ENCODE peak calls at places on chromosomes 3 and 15, in five cellular contexts. F, N, C, A and D are unnamed samples. For H3K4me1, the result is how much of the 10 kb centered on the place peaks cover.

GRCh38 chr15:81189583-81190283 is 6.9 kb upstream of the IL16 start:
- DNase-seq in F (no peak), N (peak), C (peak), A (no peak), D (peak)

GRCh38 chr3:151976211-151977050 is 103.0 kb downstream of the SUCNR1 start:
- DNase-seq in F (no peak), N (no peak), C (no peak), A (no peak), D (no peak)

GRCh38 chr3:111134302-111134701 is 62.7 kb downstream of the NECTIN3 start:
- DNase-seq in F (no peak), N (no peak), C (no peak), A (no peak), D (no peak)

GRCh38 chr15:72009207-72009606 is 108.7 kb downstream of the MYO9A start:
- DNase-seq in F (no peak), N (no peak), C (no peak), A (no peak), D (no peak)

GRCh38 chr15:81400640-81401236 is 26.7 kb upstream of the TMC3 start:
- DNase-seq in F (no peak), N (no peak), C (no peak), A (peak), D (no peak)

GRCh38 chr3:147396709-147397046 is 9.7 kb downstream of the ZIC4 start:
- DNase-seq in F (no peak), N (no peak), C (peak), A (no peak), D (no peak)

GRCh38 chr3:194624956-194625355 is 8.3 kb downstream of the TMEM44 start:
- DNase-seq in F (no peak), N (no peak), C (no peak), A (no peak), D (no peak)

GRCh38 chr15:89740137-89740536 is 10.9 kb downstream of the MESP1 start:
- DNase-seq in F (peak), N (no peak), C (no peak), A (peak), D (no peak)

GRCh38 chr3:150278843-150279341 is 129.2 kb upstream of the TSC22D2 start:
- DNase-seq in F (no peak), N (no peak), C (no peak), A (no peak), D (no peak)

GRCh38 chr3:123067689-123068226 is 933 bp downstream of the PDIA5 start:
- DNase-seq in F (no peak), N (no peak), C (no peak), A (no peak), D (no peak)

GRCh38 chr15:90249123-90249863 is at the start of gene TTLL13:
- DNase-seq in F (peak), N (peak), C (peak), A (peak), D (peak)

GRCh38 chr3:105040026-105040622 is 326.6 kb upstream of the ALCAM start:
- DNase-seq in F (no peak), N (no peak), C (no peak), A (no peak), D (no peak)

GRCh38 chr3:1421577-1421976 is 328.8 kb downstream of the CNTN6 start:
- DNase-seq in F (no peak), N (no peak), C (no peak), A (no peak), D (no peak)

GRCh38 chr15:75156306-75157215 is 45.1 kb upstream of the C15orf39 start:
- DNase-seq in F (no peak), N (no peak), C (no peak), A (no peak), D (no peak)

GRCh38 chr3:52526151-52526561 is 7.5 kb downstream of the NT5DC2 start:
- DNase-seq in F (no peak), N (no peak), C (peak), A (no peak), D (no peak)

GRCh38 chr3:128257632-128258031 is 104.4 kb downstream of the EEFSEC start:
- DNase-seq in F (no peak), N (no peak), C (no peak), A (no peak), D (no peak)

GRCh38 chr3:170553788-170554620 is 31.9 kb downstream of the SLC7A14 start:
- DNase-seq in F (no peak), N (no peak), C (no peak), A (no peak), D (no peak)

GRCh38 chr3:17830786-17831185 is 88.4 kb upstream of the TBC1D5 start:
- DNase-seq in F (no peak), N (no peak), C (no peak), A (no peak), D (no peak)

GRCh38 chr3:152254031-152254430 is 14.7 kb upstream of the MBNL1 start:
- DNase-seq in F (no peak), N (no peak), C (no peak), A (no peak), D (no peak)

GRCh38 chr3:9399746-9400145 is 2.3 kb downstream of the SETD5 start:
- DNase-seq in F (no peak), N (peak), C (no peak), A (no peak), D (peak)

GRCh38 chr15:78751602-78751979 is 59.7 kb downstream of the ADAMTS7 start:
- DNase-seq in F (no peak), N (no peak), C (peak), A (no peak), D (no peak)

DNA sequence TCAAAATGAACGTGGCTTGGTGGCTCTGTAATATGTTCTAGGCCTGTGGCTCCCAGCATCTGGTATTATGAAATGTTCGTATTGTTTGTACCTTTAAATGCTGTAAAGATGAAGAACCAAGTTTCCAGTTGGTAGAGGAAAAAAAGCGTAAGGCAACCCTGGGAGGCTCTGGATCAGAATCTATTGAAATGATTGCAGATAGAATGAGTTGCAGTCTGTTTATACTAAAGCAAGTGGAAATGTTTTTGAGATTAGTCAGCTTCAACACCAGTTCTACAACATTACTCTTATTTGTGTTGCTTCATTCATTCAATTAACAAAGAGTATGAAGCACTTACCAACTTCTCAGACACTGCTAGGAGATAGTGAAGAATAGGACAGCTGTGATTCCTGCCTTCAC is 5.3 kb downstream of the ARL6IP5 start:
- DNase-seq in F (no peak), N (no peak), C (no peak), A (no peak), D (no peak)
- H3K4me3 ChIP-seq in F (peak), N (no peak), C (no peak), A (no peak), D (no peak)

GRCh38 chr15:73991260-73991659 is 835 bp downstream of the STOML1 start:
- DNase-seq in F (no peak), N (peak), C (no peak), A (no peak), D (peak)

GRCh38 chr15:73987646-73988045 is 4.4 kb downstream of the STOML1 start:
- DNase-seq in F (no peak), N (no peak), C (no peak), A (no peak), D (no peak)

GRCh38 chr15:73990250-73991005 is 1.7 kb downstream of the STOML1 start:
- DNase-seq in F (no peak), N (no peak), C (no peak), A (no peak), D (no peak)

GRCh38 chr15:73988075-73988969 is 3.8 kb downstream of the STOML1 start:
- DNase-seq in F (no peak), N (no peak), C (peak), A (no peak), D (no peak)

DNA sequence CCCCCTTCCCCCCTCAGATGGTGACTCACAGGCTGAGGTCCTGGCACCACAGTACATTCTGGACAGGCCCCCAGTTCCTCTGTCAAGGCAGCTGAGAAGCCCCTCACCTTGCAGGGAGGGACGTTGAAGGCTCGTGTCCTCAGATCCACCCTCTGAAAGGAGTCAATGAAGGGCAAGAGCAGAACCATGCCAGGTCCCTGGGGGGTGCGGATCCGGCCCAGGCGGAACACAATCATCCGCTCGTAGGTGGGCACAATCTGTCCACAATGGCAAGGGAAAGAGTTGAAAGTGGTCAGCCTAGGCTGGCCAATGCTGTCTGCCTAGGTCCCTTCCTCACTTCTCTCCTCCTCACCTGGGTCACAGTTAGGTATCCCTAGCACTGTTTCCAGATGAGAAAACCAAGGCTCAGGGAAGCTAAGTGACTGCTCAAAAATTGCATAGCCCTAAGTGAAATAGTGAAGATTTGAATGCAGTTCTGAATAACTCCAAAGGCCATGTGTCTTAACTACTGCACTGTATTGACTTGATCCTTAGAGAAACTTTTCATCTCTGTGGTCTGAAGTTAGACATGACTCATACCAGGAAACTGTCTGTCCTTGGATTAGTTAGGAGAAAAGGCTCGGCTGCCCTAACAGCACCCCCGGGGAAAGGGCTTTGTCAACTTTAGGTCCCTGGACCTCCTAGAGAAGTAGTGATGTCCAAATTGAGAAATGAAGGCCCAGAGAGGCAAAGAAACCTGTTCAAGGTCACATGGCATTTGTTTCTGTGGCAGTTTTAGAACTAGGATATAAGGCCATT is 2.9 kb downstream of the STOML1 start:
- DNase-seq in F (no peak), N (no peak), C (no peak), A (no peak), D (no peak)
- H3K4me1 ChIP-seq in F (under half), N (half or more), C (half or more), A (under half), D (under half)

GRCh38 chr3:164233951-164234350 is 844.3 kb downstream of the SI start:
- DNase-seq in F (no peak), N (no peak), C (no peak), A (no peak), D (no peak)
- H3K27ac ChIP-seq in F (no peak), N (no peak), C (no peak), A (no peak), D (no peak)

GRCh38 chr15:101320501-101321052 is 25.5 kb upstream of the SNRPA1 start:
- DNase-seq in F (peak), N (no peak), C (no peak), A (peak), D (no peak)
- H3K4me3 ChIP-seq in F (peak), N (peak), C (no peak), A (no peak), D (no peak)

GRCh38 chr15:62135532-62136134 is 29.5 kb downstream of the C2CD4B start:
- DNase-seq in F (no peak), N (no peak), C (no peak), A (no peak), D (peak)
- H3K4me1 ChIP-seq in F (under half), N (under half), C (under half), A (under half), D (under half)

DNA sequence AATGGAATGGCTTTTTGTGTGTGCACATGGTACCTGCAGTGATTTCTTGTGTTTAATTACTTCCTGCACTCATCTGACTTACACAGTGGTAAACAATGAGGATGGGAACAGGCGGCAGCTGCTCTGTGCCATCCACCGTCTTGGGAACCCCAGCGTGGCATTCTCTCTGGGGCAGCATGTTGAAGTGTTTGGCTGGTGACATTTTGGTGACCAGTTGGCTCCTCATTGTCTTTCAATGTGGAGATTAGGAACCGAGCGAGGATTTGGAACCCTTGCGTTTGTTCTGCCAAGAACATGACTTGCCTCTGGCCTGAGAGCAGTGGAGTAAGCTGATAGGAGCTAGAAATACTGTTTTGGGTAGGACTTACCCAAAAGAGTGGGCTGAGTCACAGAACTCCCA is 88.8 kb downstream of the IGF1R start:
- DNase-seq in F (no peak), N (no peak), C (no peak), A (no peak), D (no peak)
- H3K27ac ChIP-seq in F (no peak), N (no peak), C (no peak), A (no peak), D (no peak)

DNA sequence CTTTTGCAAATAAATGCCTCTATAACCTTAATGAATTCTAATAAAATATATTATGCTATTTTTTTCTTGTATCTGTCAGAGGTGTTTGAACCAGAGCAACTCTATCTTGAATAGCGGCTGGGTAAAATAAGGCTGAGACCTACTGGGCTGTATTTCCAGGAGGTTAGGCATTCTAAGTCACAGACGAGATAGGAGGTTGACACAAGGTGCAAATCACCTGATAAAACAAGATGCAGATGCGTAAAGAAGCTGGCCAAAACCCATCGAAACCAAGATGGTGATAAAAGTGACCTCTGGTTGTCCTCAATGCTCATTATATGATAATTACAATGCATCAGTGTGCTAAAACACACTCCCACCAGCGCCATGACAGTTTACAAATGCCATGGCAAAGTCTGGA is 990.7 kb downstream of the FHIT start:
- DNase-seq in F (no peak), N (no peak), C (no peak), A (no peak), D (no peak)
- H3K4me3 ChIP-seq in F (no peak), N (no peak), C (no peak), A (no peak), D (no peak)

DNA sequence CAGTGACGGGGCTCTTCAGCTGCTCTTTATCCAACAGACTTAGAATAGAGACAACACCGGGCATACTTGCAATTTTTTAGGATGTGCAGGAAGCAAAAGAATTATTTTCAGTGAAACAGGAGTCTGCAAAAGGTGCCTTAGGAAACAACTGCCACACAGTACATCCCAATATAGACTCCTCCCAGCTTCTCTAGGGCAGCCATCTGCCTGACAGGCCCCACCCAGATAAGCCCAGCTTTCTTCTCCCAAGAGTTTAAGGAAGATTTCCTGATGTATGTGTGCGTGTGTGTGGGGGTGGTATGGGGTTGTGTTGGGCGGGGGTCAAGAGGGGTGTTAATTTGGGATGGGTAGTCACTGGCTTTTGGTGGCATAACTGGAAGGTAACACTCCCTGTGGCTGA is 21.5 kb downstream of the MAP2K1 start:
- DNase-seq in F (no peak), N (no peak), C (no peak), A (no peak), D (no peak)
- H3K4me1 ChIP-seq in F (half or more), N (under half), C (under half), A (under half), D (under half)

DNA sequence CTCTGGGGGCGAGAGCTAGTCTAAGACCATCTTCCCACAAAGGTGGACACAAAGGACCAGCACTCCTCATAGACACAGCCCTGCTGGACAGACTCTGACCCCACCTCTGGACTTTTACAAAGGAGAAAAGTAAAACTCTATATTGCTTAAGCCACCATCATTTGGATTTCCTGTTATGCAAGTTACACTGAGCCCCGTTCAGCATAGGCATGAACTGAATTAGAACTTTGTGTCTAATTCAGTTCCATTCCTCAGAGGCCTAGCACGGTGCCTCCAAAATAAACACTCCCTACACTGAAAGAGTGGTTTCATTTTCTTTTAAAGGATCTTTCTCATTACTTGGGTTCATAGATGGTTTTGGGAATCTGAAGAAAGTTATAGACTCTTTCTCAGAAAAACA is 79.2 kb upstream of the OCA2 start:
- DNase-seq in F (no peak), N (no peak), C (no peak), A (no peak), D (no peak)
- H3K27ac ChIP-seq in F (no peak), N (peak), C (no peak), A (no peak), D (no peak)

GRCh38 chr3:57892423-57892822 is 115.8 kb upstream of the FLNB start:
- DNase-seq in F (no peak), N (no peak), C (no peak), A (no peak), D (no peak)
- H3K4me3 ChIP-seq in F (no peak), N (no peak), C (no peak), A (no peak), D (no peak)